ENCODE peak calls at places on chromosomes 2 and 18, in seven cellular contexts. One of them, this sample, is unnamed.

GRCh38 chr18:8667846-8668245 is 37.5 kb upstream of the MTCL1 start:
- DNase-seq in B cell: no peak
- DNase-seq in neural progenitor cell: no peak
- DNase-seq in GM10248: no peak
- DNase-seq in pancreas: no peak
- DNase-seq in IMR-90: peak; percentile 72
- DNase-seq in body of pancreas: no peak
- DNase-seq in this sample: no peak

GRCh38 chr2:67773876-67774275 is 288.9 kb downstream of the C1D start:
- DNase-seq in B cell: no peak
- DNase-seq in neural progenitor cell: no peak
- DNase-seq in GM10248: no peak
- DNase-seq in pancreas: no peak
- DNase-seq in IMR-90: no peak
- DNase-seq in body of pancreas: no peak
- DNase-seq in this sample: no peak

GRCh38 chr2:70901235-70902066 is 34.2 kb upstream of the ATP6V1B1 start:
- DNase-seq in B cell: no peak
- DNase-seq in neural progenitor cell: peak; percentile 76
- DNase-seq in GM10248: peak; percentile 10
- DNase-seq in pancreas: no peak
- DNase-seq in IMR-90: peak; percentile 34
- DNase-seq in body of pancreas: no peak
- DNase-seq in this sample: no peak

GRCh38 chr2:160209457-160209856 is 9.4 kb upstream of the ITGB6 start:
- DNase-seq in B cell: no peak
- DNase-seq in neural progenitor cell: no peak
- DNase-seq in GM10248: no peak
- DNase-seq in pancreas: no peak
- DNase-seq in IMR-90: peak; percentile 99
- DNase-seq in body of pancreas: peak; percentile 50
- DNase-seq in this sample: no peak

GRCh38 chr2:61460168-61460567 is 10.7 kb downstream of the USP34 start:
- DNase-seq in B cell: no peak
- DNase-seq in neural progenitor cell: no peak
- DNase-seq in GM10248: no peak
- DNase-seq in pancreas: no peak
- DNase-seq in IMR-90: peak; percentile 89
- DNase-seq in body of pancreas: no peak
- DNase-seq in this sample: no peak

GRCh38 chr18:77811510-77811909 is 561.9 kb downstream of the GALR1 start:
- DNase-seq in B cell: no peak
- DNase-seq in neural progenitor cell: no peak
- DNase-seq in GM10248: no peak
- DNase-seq in pancreas: no peak
- DNase-seq in IMR-90: no peak
- DNase-seq in body of pancreas: peak; percentile 8
- DNase-seq in this sample: no peak

GRCh38 chr2:109369671-109370191 is 240.7 kb downstream of the SH3RF3 start:
- DNase-seq in B cell: peak; percentile 13
- DNase-seq in neural progenitor cell: no peak
- DNase-seq in GM10248: no peak
- DNase-seq in pancreas: no peak
- DNase-seq in IMR-90: no peak
- DNase-seq in body of pancreas: no peak
- DNase-seq in this sample: no peak

GRCh38 chr2:160321025-160321424 is 121.0 kb upstream of the ITGB6 start:
- DNase-seq in B cell: no peak
- DNase-seq in neural progenitor cell: no peak
- DNase-seq in GM10248: no peak
- DNase-seq in pancreas: no peak
- DNase-seq in IMR-90: no peak
- DNase-seq in body of pancreas: no peak
- DNase-seq in this sample: no peak

GRCh38 chr2:43340066-43340465 is 113.7 kb upstream of the ZFP36L2 start:
- DNase-seq in B cell: no peak
- DNase-seq in neural progenitor cell: no peak
- DNase-seq in GM10248: no peak
- DNase-seq in pancreas: no peak
- DNase-seq in IMR-90: peak; percentile 78
- DNase-seq in body of pancreas: peak; percentile 24
- DNase-seq in this sample: no peak

GRCh38 chr2:54741250-54741649 is 17.8 kb downstream of the EML6 start:
- DNase-seq in B cell: no peak
- DNase-seq in neural progenitor cell: no peak
- DNase-seq in GM10248: no peak
- DNase-seq in pancreas: no peak
- DNase-seq in IMR-90: peak; percentile 30
- DNase-seq in body of pancreas: no peak
- DNase-seq in this sample: no peak

GRCh38 chr2:236654496-236654895 is 84.9 kb downstream of the ACKR3 start:
- DNase-seq in B cell: no peak
- DNase-seq in neural progenitor cell: no peak
- DNase-seq in GM10248: no peak
- DNase-seq in pancreas: no peak
- DNase-seq in IMR-90: no peak
- DNase-seq in body of pancreas: no peak
- DNase-seq in this sample: no peak

GRCh38 chr2:169106125-169106524 is 36.8 kb downstream of the DHRS9 start:
- DNase-seq in B cell: no peak
- DNase-seq in neural progenitor cell: no peak
- DNase-seq in GM10248: no peak
- DNase-seq in pancreas: no peak
- DNase-seq in IMR-90: no peak
- DNase-seq in body of pancreas: no peak
- DNase-seq in this sample: no peak

GRCh38 chr2:157808421-157808820 is 67.7 kb downstream of the ACVR1 start:
- DNase-seq in B cell: no peak
- DNase-seq in neural progenitor cell: no peak
- DNase-seq in GM10248: no peak
- DNase-seq in pancreas: no peak
- DNase-seq in IMR-90: no peak
- DNase-seq in body of pancreas: no peak
- DNase-seq in this sample: no peak

GRCh38 chr18:69172046-69172445 is 228.6 kb upstream of the DOK6 start:
- DNase-seq in B cell: no peak
- DNase-seq in neural progenitor cell: no peak
- DNase-seq in GM10248: no peak
- DNase-seq in pancreas: no peak
- DNase-seq in IMR-90: peak; percentile 10
- DNase-seq in body of pancreas: no peak
- DNase-seq in this sample: no peak

GRCh38 chr2:69789129-69789528 is 40.3 kb upstream of the GMCL1 start:
- DNase-seq in B cell: no peak
- DNase-seq in neural progenitor cell: no peak
- DNase-seq in GM10248: no peak
- DNase-seq in pancreas: no peak
- DNase-seq in IMR-90: peak; percentile 94
- DNase-seq in body of pancreas: no peak
- DNase-seq in this sample: no peak

GRCh38 chr2:161416294-161416632 is at the start of gene TBR1:
- DNase-seq in B cell: no peak
- DNase-seq in neural progenitor cell: no peak
- DNase-seq in GM10248: peak; percentile 26
- DNase-seq in pancreas: no peak
- DNase-seq in IMR-90: no peak
- DNase-seq in body of pancreas: no peak
- DNase-seq in this sample: no peak

GRCh38 chr2:21841341-21841740 is 717.6 kb downstream of the TDRD15 start:
- DNase-seq in B cell: no peak
- DNase-seq in neural progenitor cell: peak; percentile 7
- DNase-seq in GM10248: no peak
- DNase-seq in pancreas: no peak
- DNase-seq in IMR-90: no peak
- DNase-seq in body of pancreas: no peak
- DNase-seq in this sample: no peak

GRCh38 chr2:207640160-207640559 is 15.0 kb upstream of the METTL21A start:
- DNase-seq in B cell: no peak
- DNase-seq in neural progenitor cell: no peak
- DNase-seq in GM10248: no peak
- DNase-seq in pancreas: no peak
- DNase-seq in IMR-90: no peak
- DNase-seq in body of pancreas: no peak
- DNase-seq in this sample: no peak

GRCh38 chr2:232889876-232890401 is 19.9 kb downstream of the SNORC start:
- DNase-seq in B cell: no peak
- DNase-seq in neural progenitor cell: no peak
- DNase-seq in GM10248: no peak
- DNase-seq in pancreas: no peak
- DNase-seq in IMR-90: no peak
- DNase-seq in body of pancreas: no peak
- DNase-seq in this sample: no peak

GRCh38 chr18:42030586-42031182 is 75.7 kb downstream of the PIK3C3 start:
- DNase-seq in B cell: no peak
- DNase-seq in neural progenitor cell: peak; percentile 50
- DNase-seq in GM10248: no peak
- DNase-seq in pancreas: no peak
- DNase-seq in IMR-90: peak; percentile 24
- DNase-seq in body of pancreas: no peak
- DNase-seq in this sample: no peak

GRCh38 chr2:148680462-148680861 is 35.9 kb downstream of the EPC2 start:
- DNase-seq in B cell: no peak
- DNase-seq in neural progenitor cell: no peak
- DNase-seq in GM10248: no peak
- DNase-seq in pancreas: no peak
- DNase-seq in IMR-90: peak; percentile 41
- DNase-seq in body of pancreas: no peak
- DNase-seq in this sample: no peak

GRCh38 chr2:179768765-179769164 is 92.6 kb downstream of the ZNF385B start:
- DNase-seq in B cell: no peak
- DNase-seq in neural progenitor cell: no peak
- DNase-seq in GM10248: no peak
- DNase-seq in pancreas: no peak
- DNase-seq in IMR-90: peak; percentile 1
- DNase-seq in body of pancreas: no peak
- DNase-seq in this sample: no peak

GRCh38 chr2:238294393-238295143 is 6.2 kb upstream of the PER2 start:
- DNase-seq in B cell: no peak
- DNase-seq in neural progenitor cell: no peak
- DNase-seq in GM10248: no peak
- DNase-seq in pancreas: peak; percentile 29
- DNase-seq in IMR-90: no peak
- DNase-seq in body of pancreas: peak; percentile 54
- DNase-seq in this sample: no peak

GRCh38 chr2:238296638-238297457 is 8.4 kb upstream of the PER2 start:
- DNase-seq in B cell: no peak
- DNase-seq in neural progenitor cell: no peak
- DNase-seq in GM10248: no peak
- DNase-seq in pancreas: peak; percentile 15
- DNase-seq in IMR-90: no peak
- DNase-seq in body of pancreas: no peak
- DNase-seq in this sample: no peak

GRCh38 chr2:238294046-238294392 is 5.6 kb upstream of the PER2 start:
- DNase-seq in B cell: no peak
- DNase-seq in neural progenitor cell: no peak
- DNase-seq in GM10248: no peak
- DNase-seq in pancreas: no peak
- DNase-seq in IMR-90: no peak
- DNase-seq in body of pancreas: no peak
- DNase-seq in this sample: no peak

GRCh38 chr2:238291550-238292281 is 3.3 kb upstream of the PER2 start:
- DNase-seq in B cell: no peak
- DNase-seq in neural progenitor cell: no peak
- DNase-seq in GM10248: no peak
- DNase-seq in pancreas: no peak
- DNase-seq in IMR-90: no peak
- DNase-seq in body of pancreas: no peak
- DNase-seq in this sample: no peak

GRCh38 chr2:238295144-238296112 is 7.0 kb upstream of the PER2 start:
- DNase-seq in B cell: no peak
- DNase-seq in neural progenitor cell: no peak
- DNase-seq in GM10248: no peak
- DNase-seq in pancreas: peak; percentile 16
- DNase-seq in IMR-90: no peak
- DNase-seq in body of pancreas: no peak
- DNase-seq in this sample: no peak
- TF ChIP-seq CTCF in B cell: no peak
- TF ChIP-seq CTCF in neural progenitor cell: no peak
- TF ChIP-seq CTCF in GM10248: no peak
- TF ChIP-seq CTCF in pancreas: no peak
- TF ChIP-seq CTCF in IMR-90: no peak
- TF ChIP-seq CTCF in body of pancreas: no peak
- TF ChIP-seq CTCF in this sample: no peak

GRCh38 chr2:64234150-64234549 is 89.9 kb upstream of the PELI1 start:
- DNase-seq in B cell: no peak
- DNase-seq in neural progenitor cell: no peak
- DNase-seq in GM10248: no peak
- DNase-seq in pancreas: no peak
- DNase-seq in IMR-90: no peak
- DNase-seq in body of pancreas: no peak
- DNase-seq in this sample: no peak
- TF ChIP-seq CTCF in B cell: no peak
- TF ChIP-seq CTCF in neural progenitor cell: no peak
- TF ChIP-seq CTCF in GM10248: no peak
- TF ChIP-seq CTCF in pancreas: no peak
- TF ChIP-seq CTCF in IMR-90: no peak
- TF ChIP-seq CTCF in body of pancreas: no peak
- TF ChIP-seq CTCF in this sample: no peak

GRCh38 chr2:205903549-205904129 is 182.3 kb downstream of the INO80D start:
- DNase-seq in B cell: no peak
- DNase-seq in neural progenitor cell: peak; percentile 66
- DNase-seq in GM10248: peak; percentile 30
- DNase-seq in pancreas: peak; percentile 35
- DNase-seq in IMR-90: no peak
- DNase-seq in body of pancreas: peak; percentile 50
- DNase-seq in this sample: peak; percentile 28
- TF ChIP-seq CTCF in B cell: no peak
- TF ChIP-seq CTCF in neural progenitor cell: peak; percentile 54
- TF ChIP-seq CTCF in GM10248: no peak
- TF ChIP-seq CTCF in pancreas: no peak
- TF ChIP-seq CTCF in IMR-90: peak; percentile 16
- TF ChIP-seq CTCF in body of pancreas: peak; percentile 56
- TF ChIP-seq CTCF in this sample: peak; percentile 49

GRCh38 chr2:26088038-26088643 is 54.3 kb downstream of the RAB10 start:
- DNase-seq in B cell: no peak
- DNase-seq in neural progenitor cell: peak; percentile 47
- DNase-seq in GM10248: peak; percentile 46
- DNase-seq in pancreas: no peak
- DNase-seq in IMR-90: peak; percentile 36
- DNase-seq in body of pancreas: peak; percentile 13
- DNase-seq in this sample: peak; percentile 54
- TF ChIP-seq CTCF in B cell: peak; percentile 84
- TF ChIP-seq CTCF in neural progenitor cell: peak; percentile 75
- TF ChIP-seq CTCF in GM10248: peak; percentile 62
- TF ChIP-seq CTCF in pancreas: no peak
- TF ChIP-seq CTCF in IMR-90: peak; percentile 63
- TF ChIP-seq CTCF in body of pancreas: peak; percentile 60
- TF ChIP-seq CTCF in this sample: peak; percentile 69

This sample was measured in GM13977.